ENCODE peak calls at places on chromosomes 16 and 17, in ten cellular contexts. One of them, this sample, is unnamed.

GRCh38 chr16:11955713-11956123 is 9.3 kb upstream of the TNFRSF17 start:
- DNase-seq in stimulated activated CD8-positive, alpha-beta memory T cell treated with anti-CD3 and anti-CD28 coated beads, Interleukin-4, amount 100 ng/mL, for 1 hour: no peak
- DNase-seq in esophagus squamous epithelium: no peak
- DNase-seq in GM04504: peak; percentile 96
- DNase-seq in NB4: no peak
- DNase-seq in HCEC 1CT: peak; percentile 98
- DNase-seq in HTR-8/SVneo: peak; percentile 86
- DNase-seq in PC-3: peak; percentile 88
- DNase-seq in NCI-H2081: no peak
- DNase-seq in stimulated activated CD4-positive, alpha-beta T cell treated with anti-CD3 and anti-CD28 coated beads, Interleukin-1b, Interleukin-23, amount 100 ng/mL, for 24 hours: no peak
- DNase-seq in this sample: no peak

GRCh38 chr16:81838794-81839193 is 59.7 kb downstream of the PLCG2 start:
- DNase-seq in stimulated activated CD8-positive, alpha-beta memory T cell treated with anti-CD3 and anti-CD28 coated beads, Interleukin-4, amount 100 ng/mL, for 1 hour: no peak
- DNase-seq in esophagus squamous epithelium: no peak
- DNase-seq in GM04504: no peak
- DNase-seq in NB4: peak; percentile 52
- DNase-seq in HCEC 1CT: peak; percentile 18
- DNase-seq in HTR-8/SVneo: no peak
- DNase-seq in PC-3: peak; percentile 63
- DNase-seq in NCI-H2081: no peak
- DNase-seq in stimulated activated CD4-positive, alpha-beta T cell treated with anti-CD3 and anti-CD28 coated beads, Interleukin-1b, Interleukin-23, amount 100 ng/mL, for 24 hours: no peak
- DNase-seq in this sample: no peak

GRCh38 chr16:29816694-29817441 is 916 bp downstream of the PAGR1 start:
- DNase-seq in stimulated activated CD8-positive, alpha-beta memory T cell treated with anti-CD3 and anti-CD28 coated beads, Interleukin-4, amount 100 ng/mL, for 1 hour: no peak
- DNase-seq in esophagus squamous epithelium: no peak
- DNase-seq in GM04504: no peak
- DNase-seq in NB4: peak; percentile 81
- DNase-seq in HCEC 1CT: peak; percentile 62
- DNase-seq in HTR-8/SVneo: peak; percentile 47
- DNase-seq in PC-3: peak; percentile 49
- DNase-seq in NCI-H2081: peak; percentile 71
- DNase-seq in stimulated activated CD4-positive, alpha-beta T cell treated with anti-CD3 and anti-CD28 coated beads, Interleukin-1b, Interleukin-23, amount 100 ng/mL, for 24 hours: no peak
- DNase-seq in this sample: peak; percentile 52

GRCh38 chr16:85798901-85799496 is 345 bp downstream of the EMC8 start:
- DNase-seq in stimulated activated CD8-positive, alpha-beta memory T cell treated with anti-CD3 and anti-CD28 coated beads, Interleukin-4, amount 100 ng/mL, for 1 hour: no peak
- DNase-seq in esophagus squamous epithelium: no peak
- DNase-seq in GM04504: no peak
- DNase-seq in NB4: peak; percentile 67
- DNase-seq in HCEC 1CT: peak; percentile 29
- DNase-seq in HTR-8/SVneo: peak; percentile 53
- DNase-seq in PC-3: no peak
- DNase-seq in NCI-H2081: no peak
- DNase-seq in stimulated activated CD4-positive, alpha-beta T cell treated with anti-CD3 and anti-CD28 coated beads, Interleukin-1b, Interleukin-23, amount 100 ng/mL, for 24 hours: peak; percentile 10
- DNase-seq in this sample: no peak

GRCh38 chr17:1787301-1787902 is 25.5 kb downstream of the SERPINF1 start:
- DNase-seq in stimulated activated CD8-positive, alpha-beta memory T cell treated with anti-CD3 and anti-CD28 coated beads, Interleukin-4, amount 100 ng/mL, for 1 hour: no peak
- DNase-seq in esophagus squamous epithelium: no peak
- DNase-seq in GM04504: peak; percentile 89
- DNase-seq in NB4: no peak
- DNase-seq in HCEC 1CT: peak; percentile 94
- DNase-seq in HTR-8/SVneo: peak; percentile 98
- DNase-seq in PC-3: peak; percentile 87
- DNase-seq in NCI-H2081: no peak
- DNase-seq in stimulated activated CD4-positive, alpha-beta T cell treated with anti-CD3 and anti-CD28 coated beads, Interleukin-1b, Interleukin-23, amount 100 ng/mL, for 24 hours: no peak
- DNase-seq in this sample: no peak

GRCh38 chr16:66534376-66534799 is 15.5 kb downstream of the TK2 start:
- DNase-seq in stimulated activated CD8-positive, alpha-beta memory T cell treated with anti-CD3 and anti-CD28 coated beads, Interleukin-4, amount 100 ng/mL, for 1 hour: no peak
- DNase-seq in esophagus squamous epithelium: no peak
- DNase-seq in GM04504: no peak
- DNase-seq in NB4: no peak
- DNase-seq in HCEC 1CT: no peak
- DNase-seq in HTR-8/SVneo: no peak
- DNase-seq in PC-3: no peak
- DNase-seq in NCI-H2081: no peak
- DNase-seq in stimulated activated CD4-positive, alpha-beta T cell treated with anti-CD3 and anti-CD28 coated beads, Interleukin-1b, Interleukin-23, amount 100 ng/mL, for 24 hours: no peak
- DNase-seq in this sample: no peak

GRCh38 chr17:12201294-12201693 is 180.6 kb downstream of the MAP2K4 start:
- DNase-seq in stimulated activated CD8-positive, alpha-beta memory T cell treated with anti-CD3 and anti-CD28 coated beads, Interleukin-4, amount 100 ng/mL, for 1 hour: no peak
- DNase-seq in esophagus squamous epithelium: no peak
- DNase-seq in GM04504: no peak
- DNase-seq in NB4: no peak
- DNase-seq in HCEC 1CT: no peak
- DNase-seq in HTR-8/SVneo: no peak
- DNase-seq in PC-3: no peak
- DNase-seq in NCI-H2081: no peak
- DNase-seq in stimulated activated CD4-positive, alpha-beta T cell treated with anti-CD3 and anti-CD28 coated beads, Interleukin-1b, Interleukin-23, amount 100 ng/mL, for 24 hours: no peak
- DNase-seq in this sample: no peak

GRCh38 chr17:78859051-78859450 is 18.4 kb upstream of the USP36 start:
- DNase-seq in stimulated activated CD8-positive, alpha-beta memory T cell treated with anti-CD3 and anti-CD28 coated beads, Interleukin-4, amount 100 ng/mL, for 1 hour: no peak
- DNase-seq in esophagus squamous epithelium: no peak
- DNase-seq in GM04504: no peak
- DNase-seq in NB4: no peak
- DNase-seq in HCEC 1CT: no peak
- DNase-seq in HTR-8/SVneo: no peak
- DNase-seq in PC-3: no peak
- DNase-seq in NCI-H2081: no peak
- DNase-seq in stimulated activated CD4-positive, alpha-beta T cell treated with anti-CD3 and anti-CD28 coated beads, Interleukin-1b, Interleukin-23, amount 100 ng/mL, for 24 hours: no peak
- DNase-seq in this sample: no peak

GRCh38 chr16:4972938-4973587 is 14.9 kb downstream of the SEC14L5 start:
- DNase-seq in stimulated activated CD8-positive, alpha-beta memory T cell treated with anti-CD3 and anti-CD28 coated beads, Interleukin-4, amount 100 ng/mL, for 1 hour: no peak
- DNase-seq in esophagus squamous epithelium: no peak
- DNase-seq in GM04504: no peak
- DNase-seq in NB4: no peak
- DNase-seq in HCEC 1CT: peak; percentile 42
- DNase-seq in HTR-8/SVneo: no peak
- DNase-seq in PC-3: no peak
- DNase-seq in NCI-H2081: no peak
- DNase-seq in stimulated activated CD4-positive, alpha-beta T cell treated with anti-CD3 and anti-CD28 coated beads, Interleukin-1b, Interleukin-23, amount 100 ng/mL, for 24 hours: no peak
- DNase-seq in this sample: no peak

GRCh38 chr17:57328109-57328882 is 72.0 kb downstream of the MSI2 start:
- DNase-seq in stimulated activated CD8-positive, alpha-beta memory T cell treated with anti-CD3 and anti-CD28 coated beads, Interleukin-4, amount 100 ng/mL, for 1 hour: no peak
- DNase-seq in esophagus squamous epithelium: no peak
- DNase-seq in GM04504: no peak
- DNase-seq in NB4: no peak
- DNase-seq in HCEC 1CT: peak; percentile 2
- DNase-seq in HTR-8/SVneo: no peak
- DNase-seq in PC-3: no peak
- DNase-seq in NCI-H2081: no peak
- DNase-seq in stimulated activated CD4-positive, alpha-beta T cell treated with anti-CD3 and anti-CD28 coated beads, Interleukin-1b, Interleukin-23, amount 100 ng/mL, for 24 hours: no peak
- DNase-seq in this sample: no peak

GRCh38 chr17:273994-274832 is 78.4 kb downstream of the RPH3AL start:
- DNase-seq in stimulated activated CD8-positive, alpha-beta memory T cell treated with anti-CD3 and anti-CD28 coated beads, Interleukin-4, amount 100 ng/mL, for 1 hour: no peak
- DNase-seq in esophagus squamous epithelium: no peak
- DNase-seq in GM04504: no peak
- DNase-seq in NB4: peak; percentile 45
- DNase-seq in HCEC 1CT: no peak
- DNase-seq in HTR-8/SVneo: no peak
- DNase-seq in PC-3: no peak
- DNase-seq in NCI-H2081: no peak
- DNase-seq in stimulated activated CD4-positive, alpha-beta T cell treated with anti-CD3 and anti-CD28 coated beads, Interleukin-1b, Interleukin-23, amount 100 ng/mL, for 24 hours: no peak
- DNase-seq in this sample: no peak

GRCh38 chr17:73210002-73210678 is 17.3 kb downstream of the COG1 start:
- DNase-seq in stimulated activated CD8-positive, alpha-beta memory T cell treated with anti-CD3 and anti-CD28 coated beads, Interleukin-4, amount 100 ng/mL, for 1 hour: no peak
- DNase-seq in esophagus squamous epithelium: no peak
- DNase-seq in GM04504: no peak
- DNase-seq in NB4: no peak
- DNase-seq in HCEC 1CT: no peak
- DNase-seq in HTR-8/SVneo: peak; percentile 32
- DNase-seq in PC-3: peak; percentile 48
- DNase-seq in NCI-H2081: no peak
- DNase-seq in stimulated activated CD4-positive, alpha-beta T cell treated with anti-CD3 and anti-CD28 coated beads, Interleukin-1b, Interleukin-23, amount 100 ng/mL, for 24 hours: no peak
- DNase-seq in this sample: no peak

GRCh38 chr17:81735181-81736102 is 23.4 kb downstream of the SLC25A10 start:
- DNase-seq in stimulated activated CD8-positive, alpha-beta memory T cell treated with anti-CD3 and anti-CD28 coated beads, Interleukin-4, amount 100 ng/mL, for 1 hour: no peak
- DNase-seq in esophagus squamous epithelium: no peak
- DNase-seq in GM04504: peak; percentile 37
- DNase-seq in NB4: peak; percentile 99
- DNase-seq in HCEC 1CT: peak; percentile 32
- DNase-seq in HTR-8/SVneo: no peak
- DNase-seq in PC-3: peak; percentile 70
- DNase-seq in NCI-H2081: peak; percentile 53
- DNase-seq in stimulated activated CD4-positive, alpha-beta T cell treated with anti-CD3 and anti-CD28 coated beads, Interleukin-1b, Interleukin-23, amount 100 ng/mL, for 24 hours: no peak
- DNase-seq in this sample: no peak

GRCh38 chr16:46756772-46757171 is 8.6 kb upstream of the MYLK3 start:
- DNase-seq in stimulated activated CD8-positive, alpha-beta memory T cell treated with anti-CD3 and anti-CD28 coated beads, Interleukin-4, amount 100 ng/mL, for 1 hour: no peak
- DNase-seq in esophagus squamous epithelium: no peak
- DNase-seq in GM04504: no peak
- DNase-seq in NB4: no peak
- DNase-seq in HCEC 1CT: no peak
- DNase-seq in HTR-8/SVneo: no peak
- DNase-seq in PC-3: no peak
- DNase-seq in NCI-H2081: no peak
- DNase-seq in stimulated activated CD4-positive, alpha-beta T cell treated with anti-CD3 and anti-CD28 coated beads, Interleukin-1b, Interleukin-23, amount 100 ng/mL, for 24 hours: no peak
- DNase-seq in this sample: no peak

GRCh38 chr17:49486012-49486641 is 9.0 kb upstream of the NGFR start:
- DNase-seq in stimulated activated CD8-positive, alpha-beta memory T cell treated with anti-CD3 and anti-CD28 coated beads, Interleukin-4, amount 100 ng/mL, for 1 hour: no peak
- DNase-seq in esophagus squamous epithelium: no peak
- DNase-seq in GM04504: no peak
- DNase-seq in NB4: peak; percentile 48
- DNase-seq in HCEC 1CT: no peak
- DNase-seq in HTR-8/SVneo: no peak
- DNase-seq in PC-3: no peak
- DNase-seq in NCI-H2081: no peak
- DNase-seq in stimulated activated CD4-positive, alpha-beta T cell treated with anti-CD3 and anti-CD28 coated beads, Interleukin-1b, Interleukin-23, amount 100 ng/mL, for 24 hours: no peak
- DNase-seq in this sample: no peak

GRCh38 chr16:55510185-55510805 is 1.4 kb downstream of the LPCAT2 start:
- DNase-seq in stimulated activated CD8-positive, alpha-beta memory T cell treated with anti-CD3 and anti-CD28 coated beads, Interleukin-4, amount 100 ng/mL, for 1 hour: no peak
- DNase-seq in esophagus squamous epithelium: no peak
- DNase-seq in GM04504: no peak
- DNase-seq in NB4: peak; percentile 83
- DNase-seq in HCEC 1CT: no peak
- DNase-seq in HTR-8/SVneo: no peak
- DNase-seq in PC-3: no peak
- DNase-seq in NCI-H2081: no peak
- DNase-seq in stimulated activated CD4-positive, alpha-beta T cell treated with anti-CD3 and anti-CD28 coated beads, Interleukin-1b, Interleukin-23, amount 100 ng/mL, for 24 hours: no peak
- DNase-seq in this sample: no peak

GRCh38 chr16:67540756-67541155 is 12.1 kb downstream of the RIPOR1 start:
- DNase-seq in stimulated activated CD8-positive, alpha-beta memory T cell treated with anti-CD3 and anti-CD28 coated beads, Interleukin-4, amount 100 ng/mL, for 1 hour: no peak
- DNase-seq in esophagus squamous epithelium: no peak
- DNase-seq in GM04504: no peak
- DNase-seq in NB4: no peak
- DNase-seq in HCEC 1CT: no peak
- DNase-seq in HTR-8/SVneo: no peak
- DNase-seq in PC-3: no peak
- DNase-seq in NCI-H2081: no peak
- DNase-seq in stimulated activated CD4-positive, alpha-beta T cell treated with anti-CD3 and anti-CD28 coated beads, Interleukin-1b, Interleukin-23, amount 100 ng/mL, for 24 hours: no peak
- DNase-seq in this sample: no peak

GRCh38 chr16:88541109-88541508 is 29.1 kb upstream of the ZC3H18 start:
- DNase-seq in stimulated activated CD8-positive, alpha-beta memory T cell treated with anti-CD3 and anti-CD28 coated beads, Interleukin-4, amount 100 ng/mL, for 1 hour: no peak
- DNase-seq in esophagus squamous epithelium: no peak
- DNase-seq in GM04504: no peak
- DNase-seq in NB4: no peak
- DNase-seq in HCEC 1CT: no peak
- DNase-seq in HTR-8/SVneo: no peak
- DNase-seq in PC-3: no peak
- DNase-seq in NCI-H2081: no peak
- DNase-seq in stimulated activated CD4-positive, alpha-beta T cell treated with anti-CD3 and anti-CD28 coated beads, Interleukin-1b, Interleukin-23, amount 100 ng/mL, for 24 hours: no peak
- DNase-seq in this sample: no peak

GRCh38 chr17:2218426-2218825 is 85.2 kb downstream of the SMG6 start:
- DNase-seq in stimulated activated CD8-positive, alpha-beta memory T cell treated with anti-CD3 and anti-CD28 coated beads, Interleukin-4, amount 100 ng/mL, for 1 hour: no peak
- DNase-seq in esophagus squamous epithelium: no peak
- DNase-seq in GM04504: no peak
- DNase-seq in NB4: no peak
- DNase-seq in HCEC 1CT: no peak
- DNase-seq in HTR-8/SVneo: no peak
- DNase-seq in PC-3: peak; percentile 76
- DNase-seq in NCI-H2081: no peak
- DNase-seq in stimulated activated CD4-positive, alpha-beta T cell treated with anti-CD3 and anti-CD28 coated beads, Interleukin-1b, Interleukin-23, amount 100 ng/mL, for 24 hours: no peak
- DNase-seq in this sample: no peak

GRCh38 chr17:50601789-50602375 is 32.8 kb upstream of the ABCC3 start:
- DNase-seq in stimulated activated CD8-positive, alpha-beta memory T cell treated with anti-CD3 and anti-CD28 coated beads, Interleukin-4, amount 100 ng/mL, for 1 hour: no peak
- DNase-seq in esophagus squamous epithelium: no peak
- DNase-seq in GM04504: no peak
- DNase-seq in NB4: no peak
- DNase-seq in HCEC 1CT: no peak
- DNase-seq in HTR-8/SVneo: no peak
- DNase-seq in PC-3: no peak
- DNase-seq in NCI-H2081: no peak
- DNase-seq in stimulated activated CD4-positive, alpha-beta T cell treated with anti-CD3 and anti-CD28 coated beads, Interleukin-1b, Interleukin-23, amount 100 ng/mL, for 24 hours: no peak
- DNase-seq in this sample: no peak

GRCh38 chr16:68093816-68094613 is 8.8 kb downstream of the NFATC3 start:
- DNase-seq in stimulated activated CD8-positive, alpha-beta memory T cell treated with anti-CD3 and anti-CD28 coated beads, Interleukin-4, amount 100 ng/mL, for 1 hour: no peak
- DNase-seq in esophagus squamous epithelium: no peak
- DNase-seq in GM04504: no peak
- DNase-seq in NB4: peak; percentile 51
- DNase-seq in HCEC 1CT: peak; percentile 80
- DNase-seq in HTR-8/SVneo: no peak
- DNase-seq in PC-3: peak; percentile 32
- DNase-seq in NCI-H2081: no peak
- DNase-seq in stimulated activated CD4-positive, alpha-beta T cell treated with anti-CD3 and anti-CD28 coated beads, Interleukin-1b, Interleukin-23, amount 100 ng/mL, for 24 hours: no peak
- DNase-seq in this sample: no peak

GRCh38 chr16:57470683-57471082 is 8.2 kb downstream of the POLR2C start:
- DNase-seq in stimulated activated CD8-positive, alpha-beta memory T cell treated with anti-CD3 and anti-CD28 coated beads, Interleukin-4, amount 100 ng/mL, for 1 hour: no peak
- DNase-seq in esophagus squamous epithelium: no peak
- DNase-seq in GM04504: no peak
- DNase-seq in NB4: no peak
- DNase-seq in HCEC 1CT: no peak
- DNase-seq in HTR-8/SVneo: no peak
- DNase-seq in PC-3: no peak
- DNase-seq in NCI-H2081: no peak
- DNase-seq in stimulated activated CD4-positive, alpha-beta T cell treated with anti-CD3 and anti-CD28 coated beads, Interleukin-1b, Interleukin-23, amount 100 ng/mL, for 24 hours: no peak
- DNase-seq in this sample: no peak

GRCh38 chr17:36937961-36938565 is 788 bp downstream of the LHX1 start:
- DNase-seq in stimulated activated CD8-positive, alpha-beta memory T cell treated with anti-CD3 and anti-CD28 coated beads, Interleukin-4, amount 100 ng/mL, for 1 hour: no peak
- DNase-seq in esophagus squamous epithelium: no peak
- DNase-seq in GM04504: no peak
- DNase-seq in NB4: peak; percentile 74
- DNase-seq in HCEC 1CT: no peak
- DNase-seq in HTR-8/SVneo: no peak
- DNase-seq in PC-3: no peak
- DNase-seq in NCI-H2081: no peak
- DNase-seq in stimulated activated CD4-positive, alpha-beta T cell treated with anti-CD3 and anti-CD28 coated beads, Interleukin-1b, Interleukin-23, amount 100 ng/mL, for 24 hours: no peak
- DNase-seq in this sample: no peak

GRCh38 chr16:8850279-8850885 is 18.4 kb downstream of the CARHSP1 start:
- DNase-seq in stimulated activated CD8-positive, alpha-beta memory T cell treated with anti-CD3 and anti-CD28 coated beads, Interleukin-4, amount 100 ng/mL, for 1 hour: no peak
- DNase-seq in esophagus squamous epithelium: no peak
- DNase-seq in GM04504: peak; percentile 64
- DNase-seq in NB4: peak; percentile 92
- DNase-seq in HCEC 1CT: peak; percentile 88
- DNase-seq in HTR-8/SVneo: no peak
- DNase-seq in PC-3: peak; percentile 77
- DNase-seq in NCI-H2081: no peak
- DNase-seq in stimulated activated CD4-positive, alpha-beta T cell treated with anti-CD3 and anti-CD28 coated beads, Interleukin-1b, Interleukin-23, amount 100 ng/mL, for 24 hours: no peak
- DNase-seq in this sample: no peak

GRCh38 chr17:76391200-76391715 is 6.8 kb downstream of the SPHK1 start:
- DNase-seq in stimulated activated CD8-positive, alpha-beta memory T cell treated with anti-CD3 and anti-CD28 coated beads, Interleukin-4, amount 100 ng/mL, for 1 hour: no peak
- DNase-seq in esophagus squamous epithelium: no peak
- DNase-seq in GM04504: no peak
- DNase-seq in NB4: no peak
- DNase-seq in HCEC 1CT: no peak
- DNase-seq in HTR-8/SVneo: no peak
- DNase-seq in PC-3: no peak
- DNase-seq in NCI-H2081: no peak
- DNase-seq in stimulated activated CD4-positive, alpha-beta T cell treated with anti-CD3 and anti-CD28 coated beads, Interleukin-1b, Interleukin-23, amount 100 ng/mL, for 24 hours: no peak
- DNase-seq in this sample: no peak

GRCh38 chr17:28861393-28862203 is 6.8 kb downstream of the ERAL1 start:
- DNase-seq in stimulated activated CD8-positive, alpha-beta memory T cell treated with anti-CD3 and anti-CD28 coated beads, Interleukin-4, amount 100 ng/mL, for 1 hour: no peak
- DNase-seq in esophagus squamous epithelium: no peak
- DNase-seq in GM04504: no peak
- DNase-seq in NB4: peak; percentile 0
- DNase-seq in HCEC 1CT: no peak
- DNase-seq in HTR-8/SVneo: no peak
- DNase-seq in PC-3: no peak
- DNase-seq in NCI-H2081: no peak
- DNase-seq in stimulated activated CD4-positive, alpha-beta T cell treated with anti-CD3 and anti-CD28 coated beads, Interleukin-1b, Interleukin-23, amount 100 ng/mL, for 24 hours: no peak
- DNase-seq in this sample: no peak

GRCh38 chr16:65024649-65025243 is 97.1 kb downstream of the CDH11 start:
- DNase-seq in stimulated activated CD8-positive, alpha-beta memory T cell treated with anti-CD3 and anti-CD28 coated beads, Interleukin-4, amount 100 ng/mL, for 1 hour: no peak
- DNase-seq in esophagus squamous epithelium: no peak
- DNase-seq in GM04504: no peak
- DNase-seq in NB4: no peak
- DNase-seq in HCEC 1CT: peak; percentile 28
- DNase-seq in HTR-8/SVneo: no peak
- DNase-seq in PC-3: no peak
- DNase-seq in NCI-H2081: no peak
- DNase-seq in stimulated activated CD4-positive, alpha-beta T cell treated with anti-CD3 and anti-CD28 coated beads, Interleukin-1b, Interleukin-23, amount 100 ng/mL, for 24 hours: no peak
- DNase-seq in this sample: no peak

GRCh38 chr16:53097190-53097589 is 42.4 kb downstream of the CHD9 start:
- DNase-seq in stimulated activated CD8-positive, alpha-beta memory T cell treated with anti-CD3 and anti-CD28 coated beads, Interleukin-4, amount 100 ng/mL, for 1 hour: no peak
- DNase-seq in esophagus squamous epithelium: no peak
- DNase-seq in GM04504: no peak
- DNase-seq in NB4: no peak
- DNase-seq in HCEC 1CT: no peak
- DNase-seq in HTR-8/SVneo: no peak
- DNase-seq in PC-3: no peak
- DNase-seq in NCI-H2081: no peak
- DNase-seq in stimulated activated CD4-positive, alpha-beta T cell treated with anti-CD3 and anti-CD28 coated beads, Interleukin-1b, Interleukin-23, amount 100 ng/mL, for 24 hours: no peak
- DNase-seq in this sample: no peak

This sample was measured in COR-L47.